ENCODE peak calls at places on chromosome 3, in six cellular contexts. One of them, this sample, is unnamed.
A peak's percentile ranks its signal among the peaks of the same experiment; 100 is the strongest.

GRCh38 chr3:177641206-177641605 is 443.9 kb upstream of the TBL1XR1 start:
- DNase-seq in GM12865: no peak
- DNase-seq in cardiac muscle cell: no peak
- DNase-seq in body of pancreas: no peak
- DNase-seq in mammary epithelial cell: no peak
- DNase-seq in uterus: no peak
- DNase-seq in this sample: no peak

GRCh38 chr3:71998995-71999673 is 214.2 kb upstream of the PROK2 start:
- DNase-seq in GM12865: no peak
- DNase-seq in cardiac muscle cell: no peak
- DNase-seq in body of pancreas: no peak
- DNase-seq in mammary epithelial cell: peak; percentile 46
- DNase-seq in uterus: peak; percentile 18
- DNase-seq in this sample: peak; percentile 79

GRCh38 chr3:96017556-96017955 is 796.8 kb upstream of the EPHA6 start:
- DNase-seq in GM12865: no peak
- DNase-seq in cardiac muscle cell: no peak
- DNase-seq in body of pancreas: no peak
- DNase-seq in mammary epithelial cell: no peak
- DNase-seq in uterus: no peak
- DNase-seq in this sample: no peak

GRCh38 chr3:50971487-50971924 is 296.8 kb downstream of the DOCK3 start:
- DNase-seq in GM12865: peak; percentile 69
- DNase-seq in cardiac muscle cell: peak; percentile 66
- DNase-seq in body of pancreas: peak; percentile 48
- DNase-seq in mammary epithelial cell: peak; percentile 53
- DNase-seq in uterus: no peak
- DNase-seq in this sample: peak; percentile 51

GRCh38 chr3:61315874-61316273 is 64.6 kb upstream of the FHIT start:
- DNase-seq in GM12865: peak; percentile 2
- DNase-seq in cardiac muscle cell: peak; percentile 77
- DNase-seq in body of pancreas: peak; percentile 15
- DNase-seq in mammary epithelial cell: peak; percentile 12
- DNase-seq in uterus: no peak
- DNase-seq in this sample: no peak

GRCh38 chr3:194399166-194399565 is at the start of gene GP5:
- DNase-seq in GM12865: no peak
- DNase-seq in cardiac muscle cell: no peak
- DNase-seq in body of pancreas: no peak
- DNase-seq in mammary epithelial cell: no peak
- DNase-seq in uterus: no peak
- DNase-seq in this sample: no peak

GRCh38 chr3:52781741-52782140 is 4.3 kb downstream of the ITIH1 start:
- DNase-seq in GM12865: peak; percentile 35
- DNase-seq in cardiac muscle cell: no peak
- DNase-seq in body of pancreas: peak; percentile 1
- DNase-seq in mammary epithelial cell: no peak
- DNase-seq in uterus: no peak
- DNase-seq in this sample: no peak

GRCh38 chr3:193829781-193830180 is 236.8 kb downstream of the OPA1 start:
- DNase-seq in GM12865: no peak
- DNase-seq in cardiac muscle cell: no peak
- DNase-seq in body of pancreas: peak; percentile 54
- DNase-seq in mammary epithelial cell: peak; percentile 97
- DNase-seq in uterus: no peak
- DNase-seq in this sample: no peak

GRCh38 chr3:150097588-150097890 is 126.8 kb upstream of the PFN2 start:
- DNase-seq in GM12865: peak; percentile 76
- DNase-seq in cardiac muscle cell: no peak
- DNase-seq in body of pancreas: no peak
- DNase-seq in mammary epithelial cell: peak; percentile 70
- DNase-seq in uterus: no peak
- DNase-seq in this sample: peak; percentile 57

GRCh38 chr3:23217872-23218554 is 14.9 kb downstream of the UBE2E2 start:
- DNase-seq in GM12865: no peak
- DNase-seq in cardiac muscle cell: no peak
- DNase-seq in body of pancreas: no peak
- DNase-seq in mammary epithelial cell: no peak
- DNase-seq in uterus: no peak
- DNase-seq in this sample: no peak

GRCh38 chr3:184952671-184953070 is 140.7 kb downstream of the VPS8 start:
- DNase-seq in GM12865: no peak
- DNase-seq in cardiac muscle cell: no peak
- DNase-seq in body of pancreas: no peak
- DNase-seq in mammary epithelial cell: no peak
- DNase-seq in uterus: no peak
- DNase-seq in this sample: no peak

GRCh38 chr3:23805228-23805880 is 401 bp upstream of the UBE2E1 start:
- DNase-seq in GM12865: no peak
- DNase-seq in cardiac muscle cell: no peak
- DNase-seq in body of pancreas: no peak
- DNase-seq in mammary epithelial cell: no peak
- DNase-seq in uterus: no peak
- DNase-seq in this sample: no peak

GRCh38 chr3:116001063-116001765 is 377.9 kb downstream of the GAP43 start:
- DNase-seq in GM12865: no peak
- DNase-seq in cardiac muscle cell: no peak
- DNase-seq in body of pancreas: no peak
- DNase-seq in mammary epithelial cell: peak; percentile 8
- DNase-seq in uterus: no peak
- DNase-seq in this sample: peak; percentile 75

GRCh38 chr3:58019343-58019742 is 11.1 kb downstream of the FLNB start:
- DNase-seq in GM12865: no peak
- DNase-seq in cardiac muscle cell: no peak
- DNase-seq in body of pancreas: no peak
- DNase-seq in mammary epithelial cell: no peak
- DNase-seq in uterus: no peak
- DNase-seq in this sample: no peak

GRCh38 chr3:9810357-9810726 is 280 bp downstream of the TTLL3 start:
- DNase-seq in GM12865: no peak
- DNase-seq in cardiac muscle cell: no peak
- DNase-seq in body of pancreas: no peak
- DNase-seq in mammary epithelial cell: no peak
- DNase-seq in uterus: no peak
- DNase-seq in this sample: peak; percentile 19

GRCh38 chr3:165545059-165545458 is 292.2 kb downstream of the BCHE start:
- DNase-seq in GM12865: no peak
- DNase-seq in cardiac muscle cell: no peak
- DNase-seq in body of pancreas: no peak
- DNase-seq in mammary epithelial cell: no peak
- DNase-seq in uterus: no peak
- DNase-seq in this sample: no peak

GRCh38 chr3:165544432-165544831 is 292.8 kb downstream of the BCHE start:
- DNase-seq in GM12865: no peak
- DNase-seq in cardiac muscle cell: no peak
- DNase-seq in body of pancreas: no peak
- DNase-seq in mammary epithelial cell: no peak
- DNase-seq in uterus: no peak
- DNase-seq in this sample: no peak

GRCh38 chr3:165549037-165549436 is 288.2 kb downstream of the BCHE start:
- DNase-seq in GM12865: no peak
- DNase-seq in cardiac muscle cell: no peak
- DNase-seq in body of pancreas: no peak
- DNase-seq in mammary epithelial cell: peak; percentile 13
- DNase-seq in uterus: no peak
- DNase-seq in this sample: no peak

GRCh38 chr3:165549665-165550064 is 287.6 kb downstream of the BCHE start:
- DNase-seq in GM12865: peak; percentile 4
- DNase-seq in cardiac muscle cell: no peak
- DNase-seq in body of pancreas: peak; percentile 18
- DNase-seq in mammary epithelial cell: no peak
- DNase-seq in uterus: no peak
- DNase-seq in this sample: no peak
- H3K4me3 ChIP-seq in GM12865: no peak overlapping the region
- H3K4me3 ChIP-seq in cardiac muscle cell: no peak overlapping the region
- H3K4me3 ChIP-seq in body of pancreas: no peak overlapping the region
- H3K4me3 ChIP-seq in mammary epithelial cell: no peak overlapping the region
- H3K4me3 ChIP-seq in uterus: no peak overlapping the region
- H3K4me3 ChIP-seq in this sample: no peak overlapping the region

DNA sequence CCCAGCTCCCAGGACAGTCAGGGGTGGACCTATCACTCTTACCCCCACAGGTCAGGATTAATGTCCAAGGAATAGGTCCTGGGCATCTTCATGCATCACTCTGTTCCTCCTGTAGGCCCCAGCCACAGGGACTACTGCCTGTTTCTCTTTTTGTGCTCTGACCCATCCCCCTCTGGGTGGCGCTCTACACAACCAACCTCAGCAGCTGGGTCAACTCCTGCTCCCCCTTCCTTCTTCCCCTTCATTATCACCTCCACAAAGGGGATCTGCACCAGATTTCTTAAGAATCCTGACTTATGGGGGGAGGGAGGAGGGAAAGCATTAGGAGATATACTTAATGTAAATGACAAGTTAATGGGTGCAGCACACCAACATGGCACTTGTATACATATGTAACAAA is 12.2 kb upstream of the TRANK1 start:
- DNase-seq in GM12865: no peak
- DNase-seq in cardiac muscle cell: no peak
- DNase-seq in body of pancreas: no peak
- DNase-seq in mammary epithelial cell: no peak
- DNase-seq in uterus: no peak
- DNase-seq in this sample: no peak
- TF ChIP-seq CTCF in GM12865: peak; percentile 18
- TF ChIP-seq CTCF in cardiac muscle cell: peak; percentile 8
- TF ChIP-seq CTCF in body of pancreas: no peak
- TF ChIP-seq CTCF in mammary epithelial cell: no peak
- TF ChIP-seq CTCF in uterus: no peak
- TF ChIP-seq CTCF in this sample: no peak

DNA sequence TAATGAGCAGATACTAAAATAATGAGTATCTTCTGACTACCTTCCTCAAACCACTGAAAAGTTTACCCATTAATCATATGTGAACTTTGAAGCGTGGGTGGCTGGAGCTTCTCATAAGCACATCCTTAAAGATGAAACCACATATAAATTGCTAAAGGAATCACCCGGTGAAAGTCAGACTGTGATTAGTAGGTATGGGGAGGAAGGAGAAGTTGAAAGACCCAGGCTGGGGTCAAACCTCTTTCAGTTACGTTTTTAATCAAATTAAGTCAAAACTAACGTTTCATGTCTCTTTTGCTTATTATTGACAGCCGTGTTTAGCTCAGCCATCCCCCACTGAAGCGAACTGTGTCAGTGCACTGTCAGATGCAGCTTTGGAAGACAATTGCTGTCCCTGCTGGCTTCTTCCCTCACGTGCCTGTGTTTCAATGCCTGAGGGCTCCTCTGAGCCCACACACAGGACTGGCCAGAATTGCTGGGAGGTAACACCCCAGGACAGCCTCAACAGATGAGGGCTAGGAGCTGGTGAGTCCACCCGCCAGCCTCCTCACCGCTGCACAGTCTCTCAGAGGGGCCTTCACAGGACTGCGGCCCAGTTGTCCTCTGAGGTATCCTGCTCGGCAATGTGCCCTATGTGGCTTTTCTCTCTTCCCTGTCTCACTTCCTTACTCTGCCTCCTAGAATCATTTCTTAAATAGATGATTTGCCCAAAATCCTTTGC is 29.3 kb upstream of the SH3BP5 start:
- DNase-seq in GM12865: peak; percentile 95
- DNase-seq in cardiac muscle cell: no peak
- DNase-seq in body of pancreas: no peak
- DNase-seq in mammary epithelial cell: peak; percentile 83
- DNase-seq in uterus: no peak
- DNase-seq in this sample: no peak
- H3K4me3 ChIP-seq in GM12865: peak overlapping the region; percentile 24
- H3K4me3 ChIP-seq in cardiac muscle cell: no peak overlapping the region
- H3K4me3 ChIP-seq in body of pancreas: no peak overlapping the region
- H3K4me3 ChIP-seq in mammary epithelial cell: no peak overlapping the region
- H3K4me3 ChIP-seq in uterus: no peak overlapping the region
- H3K4me3 ChIP-seq in this sample: no peak overlapping the region

GRCh38 chr3:157310329-157311065 is 126.2 kb upstream of the PTX3 start:
- DNase-seq in GM12865: peak; percentile 59
- DNase-seq in cardiac muscle cell: no peak
- DNase-seq in body of pancreas: no peak
- DNase-seq in mammary epithelial cell: no peak
- DNase-seq in uterus: no peak
- DNase-seq in this sample: no peak

GRCh38 chr3:157317895-157318294 is 118.8 kb upstream of the PTX3 start:
- DNase-seq in GM12865: no peak
- DNase-seq in cardiac muscle cell: no peak
- DNase-seq in body of pancreas: no peak
- DNase-seq in mammary epithelial cell: no peak
- DNase-seq in uterus: no peak
- DNase-seq in this sample: peak; percentile 51

GRCh38 chr3:157312366-157312745 is 124.3 kb upstream of the PTX3 start:
- DNase-seq in GM12865: no peak
- DNase-seq in cardiac muscle cell: no peak
- DNase-seq in body of pancreas: no peak
- DNase-seq in mammary epithelial cell: no peak
- DNase-seq in uterus: no peak
- DNase-seq in this sample: no peak

GRCh38 chr3:157311633-157312365 is 124.9 kb upstream of the PTX3 start:
- DNase-seq in GM12865: no peak
- DNase-seq in cardiac muscle cell: no peak
- DNase-seq in body of pancreas: no peak
- DNase-seq in mammary epithelial cell: peak; percentile 61
- DNase-seq in uterus: no peak
- DNase-seq in this sample: peak; percentile 99

DNA sequence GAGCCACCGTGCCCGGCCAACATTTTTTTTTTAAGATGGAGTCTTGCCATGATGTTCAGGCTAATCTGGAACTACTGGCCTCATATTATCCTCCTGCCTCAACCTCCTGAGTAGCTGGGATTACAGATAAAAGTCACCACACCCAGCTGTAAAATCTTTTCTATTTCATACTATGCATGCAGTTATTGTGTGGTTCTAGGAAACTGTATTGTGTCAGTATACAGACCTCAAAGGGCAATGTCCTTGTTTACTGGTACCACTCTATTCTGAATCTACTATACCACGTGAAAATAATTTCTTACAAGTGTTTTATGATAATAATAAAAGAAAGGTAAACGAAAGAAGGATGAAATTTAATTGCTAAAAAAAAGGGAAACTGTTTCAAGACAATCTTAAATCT is 123.5 kb upstream of the PTX3 start:
- DNase-seq in GM12865: no peak
- DNase-seq in cardiac muscle cell: no peak
- DNase-seq in body of pancreas: no peak
- DNase-seq in mammary epithelial cell: no peak
- DNase-seq in uterus: no peak
- DNase-seq in this sample: no peak
- TF ChIP-seq CTCF in GM12865: no peak
- TF ChIP-seq CTCF in cardiac muscle cell: no peak
- TF ChIP-seq CTCF in body of pancreas: no peak
- TF ChIP-seq CTCF in mammary epithelial cell: no peak
- TF ChIP-seq CTCF in uterus: no peak
- TF ChIP-seq CTCF in this sample: no peak

GRCh38 chr3:42503251-42503924 is 945 bp downstream of the VIPR1 start:
- DNase-seq in GM12865: no peak
- DNase-seq in cardiac muscle cell: no peak
- DNase-seq in body of pancreas: peak; percentile 3
- DNase-seq in mammary epithelial cell: no peak
- DNase-seq in uterus: peak; percentile 1
- DNase-seq in this sample: no peak
- H3K4me3 ChIP-seq in GM12865: no peak overlapping the region
- H3K4me3 ChIP-seq in cardiac muscle cell: no peak overlapping the region
- H3K4me3 ChIP-seq in body of pancreas: no peak overlapping the region
- H3K4me3 ChIP-seq in mammary epithelial cell: no peak overlapping the region
- H3K4me3 ChIP-seq in uterus: no peak overlapping the region
- H3K4me3 ChIP-seq in this sample: no peak overlapping the region

This sample was measured in fibroblast of the aortic adventitia.